ENCODE peak calls at places on chromosome 17, in eight cellular contexts. U is Peyer's patch, J is adrenal gland, X is body of pancreas, A is breast epithelium, H is endothelial cell of umbilical vein, S is gastrocnemius medialis, C is NB4. E is an unnamed sample.

GRCh38 chr17:19264681-19265080 is 27.5 kb downstream of the EPN2 start:
- DNase-seq in X (no peak), U (no peak), S (no peak), H (peak), J (peak), C (no peak), A (no peak), E (no peak)

GRCh38 chr17:66190738-66191606 is 961 bp downstream of the CEP112 start:
- DNase-seq in H (peak), U (no peak), J (no peak), A (no peak), C (no peak), X (no peak), S (no peak), E (peak)

GRCh38 chr17:75338335-75338734 is 49.1 kb upstream of the SLC25A19 start:
- DNase-seq in X (no peak), J (no peak), U (no peak), C (peak), S (no peak), A (no peak), H (no peak), E (no peak)

GRCh38 chr17:76585048-76585648 is 512 bp downstream of the ST6GALNAC2 start:
- DNase-seq in J (peak), H (no peak), C (peak), A (no peak), S (no peak), U (no peak), X (peak), E (no peak)

GRCh38 chr17:17890773-17891759 is 54.3 kb upstream of the SREBF1 start:
- DNase-seq in A (no peak), J (peak), C (peak), X (peak), U (no peak), H (peak), S (no peak), E (peak)

GRCh38 chr17:81033535-81034167 is 1.3 kb upstream of the BAIAP2 start:
- DNase-seq in A (no peak), U (no peak), C (peak), H (peak), J (no peak), S (no peak), X (no peak), E (no peak)

GRCh38 chr17:8798176-8799000 is 777 bp downstream of the MFSD6L start:
- DNase-seq in U (no peak), C (no peak), X (peak), A (no peak), S (no peak), H (no peak), J (no peak), E (no peak)

GRCh38 chr17:71304498-71305158 is 816.2 kb upstream of the SOX9 start:
- DNase-seq in J (no peak), H (no peak), U (no peak), X (no peak), S (no peak), A (no peak), C (no peak), E (no peak)

GRCh38 chr17:5705081-5705875 is 121.0 kb upstream of the NLRP1 start:
- DNase-seq in J (no peak), S (no peak), A (no peak), X (no peak), C (peak), H (peak), U (no peak), E (no peak)

GRCh38 chr17:74960739-74961342 is 11.7 kb downstream of the HID1 start:
- DNase-seq in A (no peak), X (no peak), S (no peak), U (peak), C (peak), J (peak), H (no peak), E (no peak)

GRCh38 chr17:46057366-46057765 is 58.3 kb downstream of the STH start:
- DNase-seq in J (no peak), U (no peak), S (no peak), H (no peak), A (no peak), X (peak), C (no peak), E (no peak)

GRCh38 chr17:1583569-1583968 is 21.0 kb upstream of the PITPNA start:
- DNase-seq in U (no peak), A (no peak), X (no peak), C (no peak), H (no peak), J (no peak), S (no peak), E (no peak)

GRCh38 chr17:31078290-31078689 is 16.5 kb upstream of the NF1 start:
- DNase-seq in H (no peak), J (no peak), U (no peak), C (no peak), A (no peak), S (no peak), X (no peak), E (no peak)

GRCh38 chr17:76468634-76469010 is 1.2 kb downstream of the AANAT start:
- DNase-seq in X (no peak), S (no peak), H (no peak), U (no peak), A (no peak), J (no peak), C (no peak), E (no peak)

GRCh38 chr17:42409467-42410351 is 13.3 kb downstream of the CAVIN1 start:
- DNase-seq in X (peak), U (no peak), C (no peak), H (peak), A (peak), J (peak), S (peak), E (peak)

DNA sequence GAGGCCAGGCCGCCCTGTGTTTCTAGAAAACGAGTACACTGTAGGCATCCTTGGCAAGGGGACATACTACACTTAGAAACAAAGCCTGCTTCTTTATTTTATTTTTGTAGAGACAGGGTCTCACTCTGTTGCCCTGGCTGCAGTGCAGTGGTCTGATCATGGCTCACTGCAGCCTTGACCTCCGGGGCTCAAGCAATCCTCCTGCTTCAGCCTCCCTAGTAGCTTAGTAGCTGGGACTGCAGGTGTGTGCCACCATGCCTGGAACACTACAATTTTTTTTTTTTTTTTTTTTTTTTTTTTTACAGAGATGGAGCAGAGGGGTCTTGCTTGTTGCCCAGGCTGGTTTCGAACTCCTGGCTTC is 78.2 kb downstream of the WIPI1 start:
- DNase-seq in A (no peak), U (no peak), H (no peak), S (no peak), C (no peak), J (no peak), X (no peak), E (no peak)
- TF ChIP-seq POLR2A in A (no peak), U (no peak), H (no peak), S (no peak), C (no peak), J (no peak), X (no peak), E (no peak)

DNA sequence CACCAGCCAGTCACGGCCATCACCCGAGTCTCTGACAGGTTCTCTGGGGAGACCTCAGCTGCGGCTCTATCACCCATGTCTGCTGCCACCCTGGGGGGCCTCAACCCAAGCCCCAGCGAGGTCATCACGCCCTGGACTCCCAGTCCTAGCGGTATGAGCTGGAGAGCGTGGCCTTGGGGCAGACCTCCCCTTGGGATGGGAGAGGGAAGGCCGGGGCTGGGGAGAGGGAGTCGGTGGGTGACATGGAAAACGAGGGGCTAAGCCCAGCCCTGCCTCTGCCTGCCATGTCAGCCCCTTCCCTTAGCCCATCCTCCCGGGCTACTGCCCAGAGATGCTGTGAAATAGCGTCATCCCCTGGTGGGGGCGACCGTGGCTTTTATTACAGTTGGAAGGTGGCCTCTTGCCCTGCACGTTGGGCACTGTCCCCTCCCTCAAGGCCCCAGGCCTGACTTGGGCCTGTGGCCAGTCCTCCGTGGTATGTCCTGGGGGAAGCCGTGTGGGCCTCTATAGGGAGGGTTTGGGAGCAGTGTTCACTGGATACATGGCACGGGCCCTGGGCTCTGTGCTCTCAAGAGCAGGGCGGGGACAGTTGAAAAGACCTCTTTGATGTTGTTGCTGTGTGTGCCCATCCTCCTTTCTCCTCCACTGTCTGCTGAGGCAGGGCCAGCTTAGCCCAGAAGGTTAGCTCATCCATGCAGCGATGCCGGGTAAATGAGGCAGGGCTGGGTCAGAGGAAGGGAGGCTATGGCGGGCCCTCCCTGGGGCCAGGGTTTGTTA is 8.9 kb downstream of the SMTNL2 start:
- DNase-seq in X (no peak), S (no peak), C (no peak), H (no peak), J (no peak), A (no peak), U (no peak), E (no peak)
- TF ChIP-seq POLR2A in X (no peak), S (no peak), C (no peak), H (no peak), J (no peak), A (no peak), U (no peak), E (no peak)

GRCh38 chr17:32288600-32288999 is 23.0 kb downstream of the RHBDL3 start:
- DNase-seq in S (no peak), A (no peak), J (no peak), H (no peak), X (no peak), C (no peak), U (no peak), E (no peak)
- TF ChIP-seq POLR2A in S (no peak), A (no peak), J (no peak), H (no peak), X (no peak), C (no peak), U (no peak), E (no peak)

GRCh38 chr17:35871415-35871814 is 2.7 kb upstream of the HEATR9 start:
- DNase-seq in A (no peak), H (no peak), C (peak), U (no peak), X (no peak), J (no peak), S (no peak), E (no peak)

GRCh38 chr17:35868791-35869190 is at the start of gene HEATR9:
- DNase-seq in U (no peak), S (no peak), H (no peak), A (no peak), C (no peak), J (no peak), X (no peak), E (no peak)

GRCh38 chr17:35864853-35865252 is 3.8 kb downstream of the HEATR9 start:
- DNase-seq in A (no peak), U (no peak), H (no peak), X (no peak), C (no peak), J (no peak), S (no peak), E (no peak)

GRCh38 chr17:35866356-35866950 is 2.2 kb downstream of the HEATR9 start:
- DNase-seq in C (peak), X (no peak), J (peak), A (no peak), S (no peak), H (no peak), U (no peak), E (no peak)

DNA sequence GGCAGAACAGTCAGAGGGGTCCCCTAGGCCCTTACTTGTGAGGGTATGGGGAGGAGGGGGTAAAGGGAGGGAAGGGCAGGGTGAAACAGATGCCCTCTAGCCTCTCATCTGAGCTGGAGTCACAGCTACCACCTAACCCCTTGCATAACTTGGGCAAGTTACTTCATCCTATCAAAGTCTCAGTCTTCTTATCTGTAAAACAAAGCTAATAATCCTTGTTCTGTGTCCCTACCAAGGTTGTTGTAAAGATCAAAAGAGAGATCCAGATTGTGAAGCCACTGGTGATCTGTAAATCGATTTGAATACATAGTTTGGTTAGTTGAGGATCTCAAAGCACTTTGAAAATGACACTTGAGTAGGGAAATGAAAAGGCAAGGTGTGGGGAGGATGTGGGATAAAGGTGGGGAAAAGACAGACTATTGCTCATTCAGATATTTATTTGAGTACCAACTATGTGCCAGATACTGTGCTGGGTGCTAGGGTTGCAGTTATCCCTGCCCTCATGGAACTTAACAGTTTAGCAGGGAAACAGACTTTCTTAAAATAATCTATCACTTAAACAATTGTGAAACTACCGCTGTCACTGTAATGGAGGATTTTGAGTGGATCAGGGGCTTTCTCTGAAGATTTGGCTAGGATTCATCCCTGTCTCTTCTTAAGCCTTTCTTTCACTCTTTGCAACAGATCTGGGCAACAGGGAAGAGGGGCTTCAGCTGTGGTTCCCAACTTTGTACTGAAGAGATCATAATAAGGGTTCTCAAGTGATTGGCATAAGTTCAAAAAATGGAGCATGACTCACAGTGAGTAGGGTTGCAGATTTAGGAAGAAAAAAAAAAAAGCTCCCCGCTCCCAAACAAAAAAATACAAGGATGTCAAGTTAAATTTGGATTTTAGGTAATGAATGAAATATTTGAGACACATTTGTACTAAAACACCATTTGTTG is 3.0 kb downstream of the HEATR9 start:
- DNase-seq in C (peak), J (no peak), U (no peak), H (peak), S (no peak), X (no peak), A (no peak), E (no peak)
- TF ChIP-seq POLR2A in C (no peak), J (no peak), U (no peak), H (no peak), S (no peak), X (no peak), A (no peak), E (no peak)

E was measured in H54.